ENCODE peak calls at places on chromosome 2, in seven cellular contexts. O, M, D, T, E, U and C are unnamed samples.

GRCh38 chr2:23430263-23430662 is 45.3 kb downstream of the KLHL29 start:
- DNase-seq in O (peak), M (peak), T (no peak), E (peak), D (peak), U (no peak), C (no peak)

GRCh38 chr2:29628078-29628765 is 293.2 kb downstream of the ALK start:
- DNase-seq in E (no peak), D (no peak), O (no peak), T (no peak), U (no peak), M (peak), C (no peak)

GRCh38 chr2:234593636-234594035 is 96.8 kb upstream of the ARL4C start:
- DNase-seq in M (peak), T (no peak), E (no peak), U (no peak), O (no peak), D (peak), C (no peak)

GRCh38 chr2:233404227-233404626 is 49.9 kb downstream of the DGKD start:
- DNase-seq in M (peak), E (peak), O (no peak), D (peak), U (no peak), T (no peak), C (peak)

GRCh38 chr2:152097291-152098032 is 1.4 kb downstream of the CACNB4 start:
- DNase-seq in T (no peak), D (peak), U (peak), E (no peak), O (no peak), M (peak), C (peak)

GRCh38 chr2:42942214-42942989 is 150.0 kb upstream of the HAAO start:
- DNase-seq in U (no peak), M (no peak), D (no peak), O (no peak), T (no peak), E (no peak), C (no peak)

GRCh38 chr2:239690651-239691631 is 290.1 kb upstream of the HDAC4 start:
- DNase-seq in E (no peak), M (no peak), U (no peak), O (no peak), T (no peak), D (no peak), C (no peak)

GRCh38 chr2:67528320-67528719 is 131.2 kb downstream of the ETAA1 start:
- DNase-seq in O (no peak), E (no peak), M (no peak), D (no peak), U (no peak), T (no peak), C (no peak)

GRCh38 chr2:67561411-67561965 is 164.4 kb downstream of the ETAA1 start:
- DNase-seq in M (peak), D (peak), O (no peak), E (peak), U (no peak), T (no peak), C (no peak)

GRCh38 chr2:30232027-30232800 is 880 bp downstream of the LBH start:
- DNase-seq in U (peak), T (no peak), O (peak), E (no peak), M (peak), D (peak), C (peak)

GRCh38 chr2:232293191-232293590 is 85.4 kb upstream of the ALPP start:
- DNase-seq in O (no peak), U (no peak), T (no peak), M (no peak), E (no peak), D (no peak), C (peak)

GRCh38 chr2:217393585-217394032 is 533.7 kb upstream of the TNP1 start:
- DNase-seq in D (no peak), O (no peak), M (peak), U (no peak), T (no peak), E (no peak), C (no peak)

GRCh38 chr2:42569116-42569711 is 782 bp downstream of the MTA3 start:
- DNase-seq in T (no peak), U (no peak), M (peak), D (peak), E (no peak), O (no peak), C (peak)

GRCh38 chr2:24024018-24024417 is 14.1 kb downstream of the MFSD2B start:
- DNase-seq in D (no peak), T (no peak), O (peak), E (peak), U (no peak), M (peak), C (peak)

GRCh38 chr2:157761520-157761919 is 114.6 kb downstream of the ACVR1 start:
- DNase-seq in D (peak), T (no peak), O (no peak), U (no peak), M (peak), E (no peak), C (peak)

GRCh38 chr2:61178603-61179545 is 16.9 kb downstream of the C2orf74 start:
- DNase-seq in O (no peak), U (no peak), T (no peak), E (no peak), D (peak), M (peak), C (no peak)

GRCh38 chr2:119746836-119747235 is 12.9 kb upstream of the PTPN4 start:
- DNase-seq in U (no peak), M (peak), O (no peak), T (no peak), D (no peak), E (no peak), C (no peak)

GRCh38 chr2:191499874-191500565 is 177.9 kb upstream of the NABP1 start:
- DNase-seq in O (no peak), T (no peak), E (no peak), U (no peak), D (no peak), M (peak), C (no peak)

GRCh38 chr2:127428057-127428814 is 10.0 kb downstream of the PROC start:
- DNase-seq in E (no peak), U (no peak), M (no peak), O (no peak), D (no peak), T (no peak), C (no peak)

GRCh38 chr2:150526827-150527226 is 39.4 kb upstream of the RND3 start:
- DNase-seq in O (no peak), U (no peak), T (no peak), M (peak), D (peak), E (peak), C (peak)

GRCh38 chr2:165576409-165576808 is 106.9 kb downstream of the CSRNP3 start:
- DNase-seq in M (no peak), U (no peak), O (no peak), D (peak), E (no peak), T (no peak), C (no peak)

GRCh38 chr2:28956415-28956826 is 24.7 kb upstream of the TOGARAM2 start:
- DNase-seq in M (no peak), D (peak), T (peak), U (no peak), O (peak), E (no peak), C (peak)

GRCh38 chr2:27806311-27807059 is 35.0 kb downstream of the MRPL33 start:
- DNase-seq in T (no peak), D (no peak), E (no peak), M (no peak), O (no peak), U (no peak), C (no peak)

GRCh38 chr2:172613035-172613434 is 57.1 kb downstream of the PDK1 start:
- DNase-seq in D (peak), E (peak), O (peak), M (peak), U (no peak), T (no peak), C (peak)

GRCh38 chr2:62547849-62548248 is 41.9 kb upstream of the TMEM17 start:
- DNase-seq in M (no peak), T (no peak), E (peak), D (no peak), U (no peak), O (no peak), C (no peak)

GRCh38 chr2:108444941-108445840 is 3.8 kb upstream of the GCC2 start:
- DNase-seq in O (peak), D (no peak), M (peak), U (no peak), T (no peak), E (no peak), C (peak)

GRCh38 chr2:235021752-235022151 is 69.9 kb downstream of the SH3BP4 start:
- DNase-seq in D (peak), U (no peak), E (peak), O (no peak), M (peak), T (no peak), C (no peak)

GRCh38 chr2:51387235-51387634 is 355.3 kb upstream of the NRXN1 start:
- DNase-seq in E (no peak), U (no peak), M (peak), O (no peak), T (no peak), D (peak), C (no peak)

GRCh38 chr2:19649107-19649506 is 252.7 kb downstream of the TTC32 start:
- DNase-seq in D (peak), O (no peak), M (peak), T (no peak), U (no peak), E (peak), C (no peak)

GRCh38 chr2:14982790-14983189 is 350.3 kb downstream of the LRATD1 start:
- DNase-seq in E (no peak), T (no peak), U (no peak), O (no peak), D (no peak), M (no peak), C (no peak)

GRCh38 chr2:14991723-14992122 is 359.2 kb downstream of the LRATD1 start:
- DNase-seq in O (no peak), T (no peak), M (no peak), U (no peak), D (no peak), E (no peak), C (no peak)

GRCh38 chr2:14988600-14988999 is 356.1 kb downstream of the LRATD1 start:
- DNase-seq in O (no peak), M (no peak), D (no peak), U (no peak), T (no peak), E (no peak), C (no peak)
- H4K8ac ChIP-seq in O (no peak), M (no peak), D (no peak), U (no peak), T (no peak), E (no peak), C (no peak)

GRCh38 chr2:169301596-169302330 is 60.6 kb downstream of the LRP2 start:
- DNase-seq in O (no peak), D (no peak), M (no peak), E (no peak), U (peak), T (no peak), C (no peak)
- H2AK5ac ChIP-seq in O (no peak), D (no peak), M (no peak), E (no peak), U (no peak), T (no peak), C (no peak)

GRCh38 chr2:96913398-96914202 is 43.7 kb upstream of the SEMA4C start:
- DNase-seq in M (no peak), T (no peak), O (no peak), U (no peak), D (no peak), E (no peak), C (no peak)
- H4K8ac ChIP-seq in M (no peak), T (peak), O (no peak), U (no peak), D (no peak), E (peak), C (no peak)

GRCh38 chr2:179701524-179702110 is 159.8 kb downstream of the ZNF385B start:
- DNase-seq in M (peak), O (no peak), D (no peak), U (no peak), T (no peak), E (no peak), C (no peak)
- H2AK5ac ChIP-seq in M (no peak), O (no peak), D (no peak), U (no peak), T (no peak), E (no peak), C (no peak)

GRCh38 chr2:238614376-238614775 is 187.6 kb downstream of the ASB1 start:
- DNase-seq in U (no peak), M (no peak), D (no peak), O (no peak), E (no peak), T (no peak), C (no peak)
- H4K8ac ChIP-seq in U (no peak), M (no peak), D (no peak), O (no peak), E (no peak), T (no peak), C (no peak)

GRCh38 chr2:40105593-40105992 is 326.5 kb upstream of the THUMPD2 start:
- DNase-seq in T (no peak), O (no peak), U (no peak), E (no peak), D (no peak), M (peak), C (peak)
- H2AK5ac ChIP-seq in T (no peak), O (no peak), U (no peak), E (no peak), D (no peak), M (peak), C (no peak)

GRCh38 chr2:140861666-140862065 is 1269.2 kb downstream of the LRP1B start:
- DNase-seq in D (no peak), O (no peak), T (no peak), U (no peak), M (no peak), E (no peak), C (no peak)
- H4K8ac ChIP-seq in D (no peak), O (no peak), T (no peak), U (no peak), M (no peak), E (no peak), C (no peak)

GRCh38 chr2:142841788-142842187 is 35.7 kb upstream of the KYNU start:
- DNase-seq in U (no peak), E (no peak), T (no peak), O (no peak), M (peak), D (no peak), C (no peak)
- H2AK5ac ChIP-seq in U (no peak), E (no peak), T (no peak), O (no peak), M (no peak), D (no peak), C (no peak)

DNA sequence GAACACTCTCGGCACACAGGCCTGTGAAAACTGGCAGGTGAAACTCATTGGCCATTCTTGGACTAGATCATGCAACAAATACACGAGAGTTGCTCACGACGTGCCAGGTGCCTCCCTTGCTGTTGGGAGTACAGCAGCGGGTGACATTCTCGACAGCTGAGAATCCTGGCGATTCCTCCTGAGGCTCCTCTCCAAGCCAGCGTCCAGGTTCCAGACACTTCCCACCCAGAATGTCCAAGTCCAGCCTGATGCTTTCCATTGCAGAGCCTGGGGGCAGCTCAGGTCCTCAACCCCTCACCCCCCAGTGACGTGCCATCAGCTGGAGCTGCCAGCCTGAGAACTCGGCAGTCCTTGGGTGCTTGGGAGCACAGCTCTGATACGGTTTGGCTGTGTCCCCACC is 124.2 kb downstream of the PXDN start:
- DNase-seq in U (no peak), O (no peak), M (no peak), E (no peak), T (no peak), D (no peak), C (no peak)
- H4K8ac ChIP-seq in U (no peak), O (no peak), M (no peak), E (no peak), T (no peak), D (no peak), C (no peak)